ENCODE peak calls at places on chromosome 6, in seven cellular contexts. V, X, R, O, L, I and A are unnamed samples.
A peak's percentile ranks its signal among the peaks of the same experiment; 100 is the strongest.

GRCh38 chr6:24274441-24275083 is 83.3 kb downstream of the DCDC2 start:
- DNase-seq in L (no peak), O (no peak), X (peak; percentile 35), V (no peak), I (no peak), R (no peak), A (no peak)

GRCh38 chr6:17429381-17430061 is 36.1 kb downstream of the CAP2 start:
- DNase-seq in L (no peak), O (no peak), V (no peak), R (no peak), X (no peak), I (no peak), A (no peak)

GRCh38 chr6:3419624-3420272 is 37.1 kb downstream of the SLC22A23 start:
- DNase-seq in R (no peak), L (no peak), O (no peak), V (no peak), X (peak; percentile 73), I (no peak), A (no peak)

GRCh38 chr6:35727935-35728662 is 8.7 kb upstream of the ARMC12 start:
- DNase-seq in R (peak; percentile 48), O (peak; percentile 91), V (peak; percentile 88), X (peak; percentile 96), I (peak; percentile 95), L (peak; percentile 68), A (peak; percentile 86)

GRCh38 chr6:63802606-63803206 is 167.1 kb downstream of the PHF3 start:
- DNase-seq in R (no peak), X (peak; percentile 56), V (no peak), I (no peak), O (peak; percentile 28), L (no peak), A (no peak)

GRCh38 chr6:52840763-52841585 is at the start of gene GSTA5:
- DNase-seq in X (peak; percentile 30), I (no peak), O (no peak), R (no peak), L (no peak), V (no peak), A (no peak)

GRCh38 chr6:34610819-34611477 is 54.8 kb upstream of the SPDEF start:
- DNase-seq in L (no peak), O (no peak), X (peak; percentile 78), R (peak; percentile 34), V (no peak), I (no peak), A (no peak)

GRCh38 chr6:85404497-85405174 is 45.2 kb upstream of the NT5E start:
- DNase-seq in R (peak; percentile 95), L (no peak), O (no peak), X (peak; percentile 92), V (no peak), I (no peak), A (no peak)

GRCh38 chr6:108100003-108100402 is 25.5 kb upstream of the OSTM1 start:
- DNase-seq in I (no peak), O (no peak), R (no peak), X (no peak), V (no peak), L (no peak), A (no peak)

GRCh38 chr6:9131616-9132015 is 696.3 kb upstream of the SLC35B3 start:
- DNase-seq in R (no peak), V (no peak), L (no peak), I (no peak), X (no peak), O (no peak), A (no peak)

GRCh38 chr6:104795363-104795762 is 64.4 kb downstream of the HACE1 start:
- DNase-seq in R (no peak), V (no peak), O (no peak), X (peak; percentile 4), I (no peak), L (no peak), A (no peak)

GRCh38 chr6:8219352-8219943 is 117.1 kb upstream of the EEF1E1 start:
- DNase-seq in O (peak; percentile 42), X (peak; percentile 65), R (peak; percentile 23), L (no peak), V (no peak), I (no peak), A (peak; percentile 40)

GRCh38 chr6:75210885-75211739 is 5.3 kb upstream of the COL12A1 start:
- DNase-seq in I (no peak), R (peak; percentile 76), L (peak; percentile 17), O (peak; percentile 65), X (peak; percentile 80), V (no peak), A (peak; percentile 38)